ENCODE peak calls at places on chromosomes 16 and 17, in ten cellular contexts. One of them, this sample, is unnamed.

GRCh38 chr17:75151893-75152292 is 2.4 kb downstream of the JPT1 start:
- DNase-seq in heart left ventricle: no peak
- DNase-seq in tibial artery: no peak
- DNase-seq in ascending aorta: no peak
- DNase-seq in lower lobe of right lung: no peak
- DNase-seq in prostate gland: no peak
- DNase-seq in MM.1S: no peak
- DNase-seq in uterus: no peak
- DNase-seq in right cardiac atrium: no peak
- DNase-seq in GM23338: peak; percentile 35
- DNase-seq in this sample: no peak

GRCh38 chr16:85750827-85751641 is at the start of gene C16orf74:
- DNase-seq in heart left ventricle: peak; percentile 45
- DNase-seq in tibial artery: no peak
- DNase-seq in ascending aorta: no peak
- DNase-seq in lower lobe of right lung: peak; percentile 61
- DNase-seq in prostate gland: peak; percentile 23
- DNase-seq in MM.1S: peak; percentile 14
- DNase-seq in uterus: no peak
- DNase-seq in right cardiac atrium: peak; percentile 82
- DNase-seq in GM23338: peak; percentile 69
- DNase-seq in this sample: no peak

GRCh38 chr16:87047221-87048037 is 269.8 kb downstream of the C16orf95 start:
- DNase-seq in heart left ventricle: no peak
- DNase-seq in tibial artery: peak; percentile 60
- DNase-seq in ascending aorta: no peak
- DNase-seq in lower lobe of right lung: no peak
- DNase-seq in prostate gland: no peak
- DNase-seq in MM.1S: no peak
- DNase-seq in uterus: no peak
- DNase-seq in right cardiac atrium: no peak
- DNase-seq in GM23338: no peak
- DNase-seq in this sample: no peak

GRCh38 chr16:21987498-21987897 is 13.4 kb downstream of the PDZD9 start:
- DNase-seq in heart left ventricle: no peak
- DNase-seq in tibial artery: no peak
- DNase-seq in ascending aorta: no peak
- DNase-seq in lower lobe of right lung: no peak
- DNase-seq in prostate gland: no peak
- DNase-seq in MM.1S: no peak
- DNase-seq in uterus: no peak
- DNase-seq in right cardiac atrium: no peak
- DNase-seq in GM23338: no peak
- DNase-seq in this sample: no peak

GRCh38 chr16:57664662-57665025 is 3.5 kb upstream of the ADGRG3 start:
- DNase-seq in heart left ventricle: no peak
- DNase-seq in tibial artery: no peak
- DNase-seq in ascending aorta: no peak
- DNase-seq in lower lobe of right lung: no peak
- DNase-seq in prostate gland: no peak
- DNase-seq in MM.1S: no peak
- DNase-seq in uterus: no peak
- DNase-seq in right cardiac atrium: no peak
- DNase-seq in GM23338: no peak
- DNase-seq in this sample: no peak

GRCh38 chr16:86884256-86884655 is 305.9 kb downstream of the FOXL1 start:
- DNase-seq in heart left ventricle: no peak
- DNase-seq in tibial artery: no peak
- DNase-seq in ascending aorta: no peak
- DNase-seq in lower lobe of right lung: no peak
- DNase-seq in prostate gland: no peak
- DNase-seq in MM.1S: no peak
- DNase-seq in uterus: no peak
- DNase-seq in right cardiac atrium: no peak
- DNase-seq in GM23338: peak; percentile 19
- DNase-seq in this sample: no peak

GRCh38 chr17:10234033-10234432 is 35.6 kb upstream of the GAS7 start:
- DNase-seq in heart left ventricle: no peak
- DNase-seq in tibial artery: no peak
- DNase-seq in ascending aorta: no peak
- DNase-seq in lower lobe of right lung: no peak
- DNase-seq in prostate gland: no peak
- DNase-seq in MM.1S: no peak
- DNase-seq in uterus: no peak
- DNase-seq in right cardiac atrium: no peak
- DNase-seq in GM23338: no peak
- DNase-seq in this sample: no peak

GRCh38 chr17:28371245-28372202 is at the start of gene SARM1:
- DNase-seq in heart left ventricle: peak; percentile 92
- DNase-seq in tibial artery: peak; percentile 91
- DNase-seq in ascending aorta: peak; percentile 94
- DNase-seq in lower lobe of right lung: peak; percentile 82
- DNase-seq in prostate gland: peak; percentile 40
- DNase-seq in MM.1S: peak; percentile 78
- DNase-seq in uterus: peak; percentile 95
- DNase-seq in right cardiac atrium: peak; percentile 96
- DNase-seq in GM23338: peak; percentile 99
- DNase-seq in this sample: peak; percentile 90

GRCh38 chr16:83953796-83954576 is 946 bp downstream of the OSGIN1 start:
- DNase-seq in heart left ventricle: no peak
- DNase-seq in tibial artery: no peak
- DNase-seq in ascending aorta: no peak
- DNase-seq in lower lobe of right lung: no peak
- DNase-seq in prostate gland: peak; percentile 49
- DNase-seq in MM.1S: peak; percentile 66
- DNase-seq in uterus: no peak
- DNase-seq in right cardiac atrium: no peak
- DNase-seq in GM23338: peak; percentile 66
- DNase-seq in this sample: no peak

GRCh38 chr16:27698266-27698665 is 148.3 kb downstream of the KATNIP start:
- DNase-seq in heart left ventricle: no peak
- DNase-seq in tibial artery: peak; percentile 44
- DNase-seq in ascending aorta: peak; percentile 41
- DNase-seq in lower lobe of right lung: no peak
- DNase-seq in prostate gland: no peak
- DNase-seq in MM.1S: no peak
- DNase-seq in uterus: no peak
- DNase-seq in right cardiac atrium: no peak
- DNase-seq in GM23338: peak; percentile 92
- DNase-seq in this sample: no peak

GRCh38 chr16:27628216-27628945 is 78.4 kb downstream of the KATNIP start:
- DNase-seq in heart left ventricle: no peak
- DNase-seq in tibial artery: no peak
- DNase-seq in ascending aorta: no peak
- DNase-seq in lower lobe of right lung: no peak
- DNase-seq in prostate gland: no peak
- DNase-seq in MM.1S: no peak
- DNase-seq in uterus: no peak
- DNase-seq in right cardiac atrium: no peak
- DNase-seq in GM23338: peak; percentile 40
- DNase-seq in this sample: no peak

GRCh38 chr16:65099607-65100006 is 22.3 kb downstream of the CDH11 start:
- DNase-seq in heart left ventricle: no peak
- DNase-seq in tibial artery: no peak
- DNase-seq in ascending aorta: no peak
- DNase-seq in lower lobe of right lung: no peak
- DNase-seq in prostate gland: no peak
- DNase-seq in MM.1S: no peak
- DNase-seq in uterus: no peak
- DNase-seq in right cardiac atrium: no peak
- DNase-seq in GM23338: no peak
- DNase-seq in this sample: no peak

GRCh38 chr16:15592324-15592723 is 50.6 kb downstream of the MARF1 start:
- DNase-seq in heart left ventricle: no peak
- DNase-seq in tibial artery: no peak
- DNase-seq in ascending aorta: no peak
- DNase-seq in lower lobe of right lung: no peak
- DNase-seq in prostate gland: no peak
- DNase-seq in MM.1S: peak; percentile 25
- DNase-seq in uterus: no peak
- DNase-seq in right cardiac atrium: no peak
- DNase-seq in GM23338: no peak
- DNase-seq in this sample: no peak

GRCh38 chr16:53865492-53865863 is 161.5 kb downstream of the FTO start:
- DNase-seq in heart left ventricle: no peak
- DNase-seq in tibial artery: no peak
- DNase-seq in ascending aorta: no peak
- DNase-seq in lower lobe of right lung: no peak
- DNase-seq in prostate gland: no peak
- DNase-seq in MM.1S: no peak
- DNase-seq in uterus: no peak
- DNase-seq in right cardiac atrium: no peak
- DNase-seq in GM23338: peak; percentile 49
- DNase-seq in this sample: no peak

GRCh38 chr17:8479431-8479947 is 43.8 kb downstream of the NDEL1 start:
- DNase-seq in heart left ventricle: peak; percentile 56
- DNase-seq in tibial artery: no peak
- DNase-seq in ascending aorta: peak; percentile 77
- DNase-seq in lower lobe of right lung: no peak
- DNase-seq in prostate gland: no peak
- DNase-seq in MM.1S: no peak
- DNase-seq in uterus: no peak
- DNase-seq in right cardiac atrium: peak; percentile 90
- DNase-seq in GM23338: no peak
- DNase-seq in this sample: peak; percentile 33
- H3K27me3 ChIP-seq in heart left ventricle: no peaks in the 10 kb centered on the region
- H3K27me3 ChIP-seq in tibial artery: no peaks in the 10 kb centered on the region
- H3K27me3 ChIP-seq in ascending aorta: no peaks in the 10 kb centered on the region
- H3K27me3 ChIP-seq in lower lobe of right lung: no peaks in the 10 kb centered on the region
- H3K27me3 ChIP-seq in prostate gland: no peaks in the 10 kb centered on the region
- H3K27me3 ChIP-seq in MM.1S: no peaks in the 10 kb centered on the region
- H3K27me3 ChIP-seq in uterus: no peaks in the 10 kb centered on the region
- H3K27me3 ChIP-seq in right cardiac atrium: no peaks in the 10 kb centered on the region
- H3K27me3 ChIP-seq in GM23338: no peaks in the 10 kb centered on the region
- H3K27me3 ChIP-seq in this sample: no peaks in the 10 kb centered on the region

GRCh38 chr16:23803591-23804123 is 32.1 kb upstream of the PRKCB start:
- DNase-seq in heart left ventricle: peak; percentile 44
- DNase-seq in tibial artery: no peak
- DNase-seq in ascending aorta: peak; percentile 64
- DNase-seq in lower lobe of right lung: peak; percentile 70
- DNase-seq in prostate gland: peak; percentile 46
- DNase-seq in MM.1S: peak; percentile 72
- DNase-seq in uterus: peak; percentile 42
- DNase-seq in right cardiac atrium: peak; percentile 65
- DNase-seq in GM23338: peak; percentile 83
- DNase-seq in this sample: peak; percentile 23
- H3K4me1 ChIP-seq in heart left ventricle: no peaks in the 10 kb centered on the region
- H3K4me1 ChIP-seq in tibial artery: peaks cover 10% of the 10 kb centered on the region
- H3K4me1 ChIP-seq in ascending aorta: no peaks in the 10 kb centered on the region
- H3K4me1 ChIP-seq in lower lobe of right lung: peaks cover 9% of the 10 kb centered on the region
- H3K4me1 ChIP-seq in prostate gland: no peaks in the 10 kb centered on the region
- H3K4me1 ChIP-seq in MM.1S: no peaks in the 10 kb centered on the region
- H3K4me1 ChIP-seq in uterus: no peaks in the 10 kb centered on the region
- H3K4me1 ChIP-seq in right cardiac atrium: no peaks in the 10 kb centered on the region
- H3K4me1 ChIP-seq in GM23338: no peaks in the 10 kb centered on the region
- H3K4me1 ChIP-seq in this sample: no peaks in the 10 kb centered on the region

GRCh38 chr17:38743556-38744171 is 4.5 kb downstream of the PCGF2 start:
- DNase-seq in heart left ventricle: no peak
- DNase-seq in tibial artery: no peak
- DNase-seq in ascending aorta: no peak
- DNase-seq in lower lobe of right lung: no peak
- DNase-seq in prostate gland: no peak
- DNase-seq in MM.1S: no peak
- DNase-seq in uterus: no peak
- DNase-seq in right cardiac atrium: peak; percentile 44
- DNase-seq in GM23338: peak; percentile 59
- DNase-seq in this sample: no peak
- H3K27ac ChIP-seq in heart left ventricle: no peak overlapping the region
- H3K27ac ChIP-seq in tibial artery: peak overlapping the region; percentile 72
- H3K27ac ChIP-seq in ascending aorta: peak overlapping the region; percentile 67
- H3K27ac ChIP-seq in lower lobe of right lung: peak overlapping the region; percentile 87
- H3K27ac ChIP-seq in prostate gland: no peak overlapping the region
- H3K27ac ChIP-seq in MM.1S: no peak overlapping the region
- H3K27ac ChIP-seq in uterus: no peak overlapping the region
- H3K27ac ChIP-seq in right cardiac atrium: peak overlapping the region; percentile 12
- H3K27ac ChIP-seq in GM23338: no peak overlapping the region
- H3K27ac ChIP-seq in this sample: peak overlapping the region; percentile 76

GRCh38 chr17:36884495-36885160 is 52.6 kb upstream of the LHX1 start:
- DNase-seq in heart left ventricle: no peak
- DNase-seq in tibial artery: no peak
- DNase-seq in ascending aorta: no peak
- DNase-seq in lower lobe of right lung: no peak
- DNase-seq in prostate gland: no peak
- DNase-seq in MM.1S: no peak
- DNase-seq in uterus: no peak
- DNase-seq in right cardiac atrium: no peak
- DNase-seq in GM23338: peak; percentile 61
- DNase-seq in this sample: no peak

GRCh38 chr17:36888236-36888957 is 48.9 kb upstream of the LHX1 start:
- DNase-seq in heart left ventricle: no peak
- DNase-seq in tibial artery: no peak
- DNase-seq in ascending aorta: no peak
- DNase-seq in lower lobe of right lung: no peak
- DNase-seq in prostate gland: no peak
- DNase-seq in MM.1S: peak; percentile 67
- DNase-seq in uterus: no peak
- DNase-seq in right cardiac atrium: no peak
- DNase-seq in GM23338: no peak
- DNase-seq in this sample: no peak

GRCh38 chr17:36885161-36885735 is 52.0 kb upstream of the LHX1 start:
- DNase-seq in heart left ventricle: no peak
- DNase-seq in tibial artery: no peak
- DNase-seq in ascending aorta: no peak
- DNase-seq in lower lobe of right lung: no peak
- DNase-seq in prostate gland: no peak
- DNase-seq in MM.1S: no peak
- DNase-seq in uterus: no peak
- DNase-seq in right cardiac atrium: no peak
- DNase-seq in GM23338: no peak
- DNase-seq in this sample: no peak

GRCh38 chr17:36889955-36890354 is 47.3 kb upstream of the LHX1 start:
- DNase-seq in heart left ventricle: no peak
- DNase-seq in tibial artery: no peak
- DNase-seq in ascending aorta: no peak
- DNase-seq in lower lobe of right lung: no peak
- DNase-seq in prostate gland: no peak
- DNase-seq in MM.1S: no peak
- DNase-seq in uterus: no peak
- DNase-seq in right cardiac atrium: no peak
- DNase-seq in GM23338: no peak
- DNase-seq in this sample: no peak

DNA sequence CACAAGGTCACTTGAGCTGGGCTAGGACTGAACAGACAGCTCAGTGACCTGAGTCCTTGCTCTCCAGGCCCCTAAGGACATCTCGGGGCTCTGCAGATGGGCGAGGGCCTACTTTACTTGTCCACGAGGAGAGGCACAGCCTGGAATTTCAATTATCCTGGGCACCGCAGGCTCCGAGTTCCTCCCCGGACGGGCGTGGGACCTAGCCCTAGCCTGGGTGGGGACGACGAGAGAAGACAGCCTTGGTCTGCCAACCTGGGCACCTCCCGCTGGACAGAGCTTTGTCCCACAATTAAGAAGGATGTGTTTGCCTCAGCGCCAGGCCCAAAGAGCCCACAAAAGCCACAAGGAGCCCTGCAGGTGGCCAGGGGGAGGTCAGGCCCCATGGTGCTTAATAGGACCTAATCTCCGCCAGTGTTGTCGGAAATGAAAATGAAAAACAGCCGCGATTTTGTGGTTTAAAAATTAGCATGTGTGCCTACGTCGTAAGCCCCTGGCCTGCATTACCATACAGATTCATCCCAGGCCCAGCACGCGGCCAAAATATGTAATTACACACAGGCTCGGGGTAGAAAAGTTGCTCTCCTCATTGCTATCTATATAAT is 51.4 kb upstream of the LHX1 start:
- DNase-seq in heart left ventricle: no peak
- DNase-seq in tibial artery: no peak
- DNase-seq in ascending aorta: no peak
- DNase-seq in lower lobe of right lung: no peak
- DNase-seq in prostate gland: no peak
- DNase-seq in MM.1S: peak; percentile 85
- DNase-seq in uterus: no peak
- DNase-seq in right cardiac atrium: no peak
- DNase-seq in GM23338: no peak
- DNase-seq in this sample: no peak
- H3K27me3 ChIP-seq in heart left ventricle: peaks cover 45% of the 10 kb centered on the region
- H3K27me3 ChIP-seq in tibial artery: no peaks in the 10 kb centered on the region
- H3K27me3 ChIP-seq in ascending aorta: no peaks in the 10 kb centered on the region
- H3K27me3 ChIP-seq in lower lobe of right lung: peaks cover 39% of the 10 kb centered on the region
- H3K27me3 ChIP-seq in prostate gland: peaks cover 7% of the 10 kb centered on the region
- H3K27me3 ChIP-seq in MM.1S: peaks cover 30% of the 10 kb centered on the region
- H3K27me3 ChIP-seq in uterus: no peaks in the 10 kb centered on the region
- H3K27me3 ChIP-seq in right cardiac atrium: no peaks in the 10 kb centered on the region
- H3K27me3 ChIP-seq in GM23338: no peaks in the 10 kb centered on the region
- H3K27me3 ChIP-seq in this sample: peaks cover 84% of the 10 kb centered on the region

This sample was measured in heart right ventricle.